ENCODE peak calls at places on chromosomes 11 and 22, in five cellular contexts. P, T, R, W and M are unnamed samples.

GRCh38 chr11:116082256-116082655 is 578.0 kb upstream of the CADM1 start:
- DNase-seq in R (no peak), P (no peak), T (no peak), W (no peak), M (no peak)

GRCh38 chr11:68411501-68411991 is 49.0 kb upstream of the PPP6R3 start:
- DNase-seq in W (no peak), T (no peak), P (no peak), R (no peak), M (peak; percentile 84)

GRCh38 chr22:36021649-36022048 is 7.0 kb downstream of the RBFOX2 start:
- DNase-seq in P (no peak), W (no peak), R (no peak), T (no peak), M (no peak)

GRCh38 chr11:124586247-124586860 is 16.6 kb downstream of the OR8A1 start:
- DNase-seq in W (peak; percentile 66), P (no peak), R (peak; percentile 62), T (peak; percentile 50), M (no peak)

GRCh38 chr22:49235463-49236300 is 592.0 kb downstream of the BRD1 start:
- DNase-seq in R (no peak), P (no peak), W (no peak), T (peak; percentile 29), M (no peak)

GRCh38 chr11:79113099-79113498 is 327.7 kb downstream of the TENM4 start:
- DNase-seq in T (no peak), P (no peak), W (no peak), R (no peak), M (no peak)

GRCh38 chr22:20107471-20107901 is 8.4 kb upstream of the RANBP1 start:
- DNase-seq in T (no peak), R (peak; percentile 6), P (no peak), W (no peak), M (no peak)

GRCh38 chr11:45142241-45142885 is 4.1 kb upstream of the PRDM11 start:
- DNase-seq in W (peak; percentile 28), P (no peak), T (no peak), R (no peak), M (no peak)

GRCh38 chr11:44110231-44110679 is 14.8 kb downstream of the EXT2 start:
- DNase-seq in R (peak; percentile 63), P (no peak), T (peak; percentile 49), W (peak; percentile 40), M (peak; percentile 50)

GRCh38 chr11:1691878-1692707 is 4.9 kb upstream of the KRTAP5-6 start:
- DNase-seq in W (no peak), P (no peak), T (no peak), R (no peak), M (no peak)

GRCh38 chr11:34198523-34198922 is 93.1 kb downstream of the NAT10 start:
- DNase-seq in W (peak; percentile 32), T (no peak), R (no peak), P (no peak), M (no peak)

GRCh38 chr22:41181349-41182241 is 23.5 kb upstream of the L3MBTL2 start:
- DNase-seq in T (no peak), P (no peak), W (peak; percentile 66), R (no peak), M (peak; percentile 68)

GRCh38 chr11:23903044-23903704 is 593.7 kb upstream of the LUZP2 start:
- DNase-seq in R (no peak), P (no peak), T (peak; percentile 60), W (peak; percentile 95), M (no peak)

GRCh38 chr22:37419916-37420655 is 7.2 kb downstream of the ELFN2 start:
- DNase-seq in P (no peak), W (peak; percentile 17), T (no peak), R (no peak), M (no peak)

GRCh38 chr11:507727-508515 is 879 bp upstream of the RNH1 start:
- DNase-seq in R (peak; percentile 35), W (no peak), T (no peak), P (no peak), M (no peak)

GRCh38 chr22:47023871-47024270 is 261.4 kb downstream of the TBC1D22A start:
- DNase-seq in P (no peak), T (no peak), R (no peak), W (no peak), M (no peak)

GRCh38 chr22:35330258-35330861 is 30.7 kb downstream of the TOM1 start:
- DNase-seq in T (no peak), P (no peak), R (peak; percentile 94), W (peak; percentile 86), M (peak; percentile 94)

GRCh38 chr11:87967459-87967858 is 207.8 kb downstream of the RAB38 start:
- DNase-seq in T (no peak), R (no peak), W (no peak), P (no peak), M (no peak)

GRCh38 chr11:68897441-68897840 is 6.2 kb downstream of the MRPL21 start:
- DNase-seq in P (no peak), T (no peak), R (no peak), W (no peak), M (no peak)

GRCh38 chr22:35893698-35894097 is 134.9 kb downstream of the RBFOX2 start:
- DNase-seq in T (no peak), W (peak; percentile 43), R (no peak), P (no peak), M (no peak)

GRCh38 chr22:43110927-43111623 is 525 bp downstream of the BIK start:
- DNase-seq in T (no peak), P (no peak), R (no peak), W (no peak), M (no peak)

DNA sequence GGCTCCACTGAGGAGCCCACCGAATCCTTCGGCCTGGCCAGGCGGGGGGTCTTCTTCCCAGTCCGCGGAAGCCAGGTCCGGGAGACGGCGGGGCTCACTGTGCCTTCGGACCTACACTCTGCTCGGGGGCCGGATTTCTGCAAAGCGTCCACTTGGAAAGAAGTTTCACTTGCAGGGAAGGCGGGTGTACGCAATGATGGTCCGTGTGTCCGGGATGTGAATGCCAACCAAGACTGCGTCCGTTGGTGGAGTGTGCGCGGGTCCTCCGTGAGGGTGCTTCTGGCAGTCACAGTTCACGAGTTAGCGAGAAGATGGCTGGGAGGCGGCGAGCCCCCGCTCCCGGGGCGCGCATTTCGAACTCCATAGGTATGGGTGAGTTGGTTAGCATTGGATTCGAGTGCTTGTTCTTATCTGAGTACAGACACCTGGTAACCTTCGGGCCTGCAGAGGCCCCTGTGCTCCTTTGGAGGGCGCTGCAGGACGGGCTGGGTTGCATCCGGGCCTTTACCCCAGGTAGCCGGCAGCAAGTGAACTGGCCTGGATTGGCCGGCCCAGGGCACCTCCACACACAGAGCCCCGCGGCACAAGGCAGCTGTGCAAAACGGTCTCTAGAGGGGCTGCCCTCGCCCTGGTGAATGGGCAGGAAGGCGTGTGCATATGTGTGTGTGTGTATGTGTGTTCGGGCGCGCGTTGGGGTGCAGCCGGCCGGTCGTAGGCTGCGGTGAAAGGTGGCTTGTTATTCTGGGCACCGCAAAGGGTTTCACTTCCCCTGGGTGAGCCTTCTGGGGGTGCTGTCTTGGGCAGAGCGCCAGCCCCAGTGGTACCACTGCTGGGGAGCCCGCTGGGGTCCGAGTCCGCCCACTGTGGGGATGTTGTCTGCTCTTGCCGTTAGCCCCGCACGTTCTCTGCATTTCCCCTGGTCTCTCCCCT is 13.3 kb upstream of the CYP2R1 start:
- DNase-seq in W (peak; percentile 10), P (no peak), R (peak; percentile 59), T (peak; percentile 49), M (peak; percentile 19)
- TF ChIP-seq CTCF in W (peak; percentile 28), P (peak; percentile 29), R (peak; percentile 8), T (no peak), M (no peak)

DNA sequence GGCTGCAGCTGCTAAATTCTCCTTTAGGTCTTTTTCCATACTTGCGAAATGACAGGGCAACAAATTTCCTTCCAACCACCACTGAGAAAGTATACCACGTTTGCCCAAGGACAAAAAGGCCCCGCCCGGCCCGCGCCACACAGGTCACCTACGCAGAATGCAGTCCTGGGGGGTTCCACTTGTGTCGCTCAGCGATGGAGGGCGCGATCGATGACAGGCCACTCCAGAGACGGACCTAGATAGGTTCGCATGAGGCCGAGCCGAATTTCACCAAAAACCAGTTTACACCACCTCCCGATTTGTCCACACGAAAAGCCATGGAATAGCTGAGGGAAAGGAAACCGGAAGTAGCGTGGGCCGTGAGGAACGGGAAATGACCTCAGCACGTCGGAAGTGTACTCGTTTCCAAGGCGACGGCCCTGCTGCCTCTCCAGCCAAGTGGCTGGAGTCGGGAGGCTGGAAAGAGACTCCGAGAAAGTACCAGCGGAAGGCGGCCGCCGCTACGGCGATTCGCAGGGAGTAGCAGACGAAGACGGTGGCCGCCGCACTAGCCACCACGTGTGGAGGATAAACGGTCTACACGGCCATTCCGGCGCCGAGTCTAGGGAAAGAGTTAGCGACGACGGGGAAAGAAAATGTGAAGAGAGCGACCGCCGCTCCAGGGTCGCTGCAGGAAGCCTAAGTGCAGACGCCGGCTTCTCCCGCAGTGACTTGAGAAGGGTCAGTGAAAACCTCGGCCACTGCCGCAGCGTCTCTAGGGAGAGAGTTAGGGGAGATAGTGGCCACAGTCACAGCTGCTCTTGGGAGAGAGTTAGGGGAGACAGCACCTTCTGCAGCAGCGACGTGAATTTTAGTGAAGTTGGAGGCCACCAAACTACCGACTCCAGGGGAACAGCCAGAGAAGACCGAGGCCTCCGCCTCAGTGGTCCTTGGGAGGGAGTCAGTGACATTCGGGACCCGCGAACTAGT is at the start of gene ANKRD42:
- DNase-seq in T (peak; percentile 95), R (peak; percentile 96), P (peak; percentile 77), W (peak; percentile 96), M (peak; percentile 91)
- TF ChIP-seq POLR2A in T (peak; percentile 78), R (peak; percentile 60), P (peak; percentile 69), W (peak; percentile 86), M (peak; percentile 50)

GRCh38 chr11:12007769-12008737 is at the start of gene DKK3:
- DNase-seq in P (no peak), T (no peak), W (peak; percentile 34), R (peak; percentile 52), M (no peak)
- H3K4me3 ChIP-seq in P (no peak within 1 kb of the TSS), T (peak within 1 kb of the TSS; percentile 77), W (peak within 1 kb of the TSS; percentile 100), R (peak within 1 kb of the TSS; percentile 74), M (peak within 1 kb of the TSS; percentile 55)

DNA sequence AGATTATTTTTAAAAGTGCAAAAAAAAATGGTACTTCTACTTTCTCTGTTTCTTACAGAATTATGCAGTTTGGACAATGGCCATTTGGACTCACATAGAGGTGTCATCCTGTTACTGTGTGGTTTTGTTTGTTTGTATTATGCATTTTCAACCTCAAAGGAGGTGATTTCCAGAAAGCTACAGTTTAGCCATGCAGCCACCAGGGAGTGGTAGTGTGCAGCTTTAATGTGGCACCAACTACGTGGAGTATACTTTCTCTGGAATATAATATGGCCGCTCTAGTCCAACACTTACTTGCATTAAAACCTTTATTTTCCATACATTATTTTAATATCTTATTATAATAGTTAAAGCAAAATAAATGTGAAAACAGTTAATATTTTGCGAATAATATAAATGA is 469.9 kb upstream of the KIRREL3 start:
- DNase-seq in T (peak; percentile 5), P (no peak), R (no peak), W (no peak), M (no peak)
- TF ChIP-seq CTCF in T (no peak), P (peak; percentile 25), R (peak; percentile 36), W (peak; percentile 26), M (no peak)